ENCODE peak calls at places on chromosome 9, in four cellular contexts. F, Z, B and S are unnamed samples.

GRCh38 chr9:91427873-91428272 is 4.2 kb upstream of the NFIL3 start:
- DNase-seq in F (no peak), Z (no peak), B (no peak), S (no peak)

GRCh38 chr9:26524225-26524624 is 368.4 kb downstream of the CAAP1 start:
- DNase-seq in F (no peak), Z (no peak), B (no peak), S (no peak)

GRCh38 chr9:133160742-133161541 is 2.8 kb downstream of the GBGT1 start:
- DNase-seq in F (peak), Z (peak), B (no peak), S (peak)

GRCh38 chr9:110048976-110049698 is 158.8 kb downstream of the C9orf152 start:
- DNase-seq in F (peak), Z (no peak), B (no peak), S (peak)

GRCh38 chr9:90936380-90936779 is 134.8 kb downstream of the SYK start:
- DNase-seq in F (no peak), Z (no peak), B (no peak), S (no peak)

GRCh38 chr9:31185831-31186230 is 1198.6 kb upstream of the ACO1 start:
- DNase-seq in F (no peak), Z (no peak), B (no peak), S (no peak)

GRCh38 chr9:113705938-113706519 is 170.1 kb upstream of the ZNF618 start:
- DNase-seq in F (no peak), Z (no peak), B (no peak), S (no peak)

GRCh38 chr9:131870156-131870555 is 130.3 kb upstream of the RAPGEF1 start:
- DNase-seq in F (peak), Z (no peak), B (no peak), S (no peak)

GRCh38 chr9:99962685-99963261 is 56.3 kb downstream of the STX17 start:
- DNase-seq in F (no peak), Z (no peak), B (no peak), S (no peak)

GRCh38 chr9:20125721-20126120 is 336.9 kb upstream of the SLC24A2 start:
- DNase-seq in F (no peak), Z (no peak), B (no peak), S (no peak)

GRCh38 chr9:98064623-98065392 is 8.3 kb downstream of the NANS start:
- DNase-seq in F (no peak), Z (no peak), B (no peak), S (no peak)

GRCh38 chr9:113966394-113966793 is 90.3 kb downstream of the ZNF618 start:
- DNase-seq in F (no peak), Z (no peak), B (no peak), S (no peak)

GRCh38 chr9:111928342-111928720 is 31.7 kb downstream of the UGCG start:
- DNase-seq in F (no peak), Z (no peak), B (no peak), S (no peak)

GRCh38 chr9:127033784-127034183 is 88.7 kb downstream of the ANGPTL2 start:
- DNase-seq in F (no peak), Z (no peak), B (no peak), S (no peak)

GRCh38 chr9:88804289-88804596 is 187.0 kb upstream of the S1PR3 start:
- DNase-seq in F (no peak), Z (no peak), B (no peak), S (no peak)

GRCh38 chr9:78032599-78033457 is 1.2 kb upstream of the GNAQ start:
- DNase-seq in F (no peak), Z (no peak), B (no peak), S (no peak)

GRCh38 chr9:5552301-5552700 is 42.0 kb downstream of the PDCD1LG2 start:
- DNase-seq in F (no peak), Z (no peak), B (no peak), S (no peak)

GRCh38 chr9:5551368-5551767 is 41.0 kb downstream of the PDCD1LG2 start:
- DNase-seq in F (no peak), Z (no peak), B (no peak), S (no peak)

GRCh38 chr9:5551771-5552170 is 41.4 kb downstream of the PDCD1LG2 start:
- DNase-seq in F (no peak), Z (no peak), B (no peak), S (no peak)

GRCh38 chr9:5554254-5554653 is 43.9 kb downstream of the PDCD1LG2 start:
- DNase-seq in F (no peak), Z (no peak), B (no peak), S (no peak)

DNA sequence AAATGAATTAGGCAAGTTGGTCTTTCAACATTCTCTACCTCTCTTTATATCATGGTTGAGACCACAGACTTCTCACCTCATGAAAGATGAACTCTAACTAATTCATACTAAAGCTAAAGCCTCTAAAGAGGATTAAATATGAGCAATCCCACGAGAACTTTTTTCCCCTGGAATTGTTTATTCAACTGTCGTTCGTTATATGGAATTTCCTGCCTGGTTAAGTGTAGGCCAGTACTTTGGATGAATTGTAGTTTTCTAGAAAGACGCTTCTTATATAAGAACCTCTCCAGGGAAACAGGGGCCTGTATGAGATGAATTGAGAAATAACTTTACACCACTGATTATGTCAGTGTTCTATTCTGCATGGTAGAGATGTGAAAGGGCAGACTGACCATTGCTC is 42.9 kb downstream of the PDCD1LG2 start:
- DNase-seq in F (no peak), Z (no peak), B (no peak), S (no peak)
- H3K27ac ChIP-seq in F (peak), Z (no peak), B (no peak), S (no peak)

GRCh38 chr9:84858373-84858772 is 188.8 kb downstream of the NTRK2 start:
- DNase-seq in F (no peak), Z (no peak), B (no peak), S (no peak)

GRCh38 chr9:84860423-84861115 is 191.0 kb downstream of the NTRK2 start:
- DNase-seq in F (no peak), Z (no peak), B (no peak), S (no peak)

GRCh38 chr9:84856181-84856632 is 186.7 kb downstream of the NTRK2 start:
- DNase-seq in F (no peak), Z (no peak), B (no peak), S (no peak)

GRCh38 chr9:84852902-84853301 is 183.4 kb downstream of the NTRK2 start:
- DNase-seq in F (no peak), Z (no peak), B (no peak), S (no peak)

GRCh38 chr9:84857224-84857623 is 187.7 kb downstream of the NTRK2 start:
- DNase-seq in F (no peak), Z (no peak), B (no peak), S (no peak)
- H3K27ac ChIP-seq in F (no peak), Z (no peak), B (no peak), S (peak)

GRCh38 chr9:120928720-120929389 is 2.3 kb upstream of the TRAF1 start:
- DNase-seq in F (peak), Z (peak), B (peak), S (peak)

GRCh38 chr9:120927125-120928014 is 774 bp upstream of the TRAF1 start:
- DNase-seq in F (no peak), Z (no peak), B (no peak), S (no peak)

GRCh38 chr9:120931278-120932085 is 4.9 kb upstream of the TRAF1 start:
- DNase-seq in F (no peak), Z (peak), B (no peak), S (no peak)

GRCh38 chr9:120928015-120928719 is 1.6 kb upstream of the TRAF1 start:
- DNase-seq in F (peak), Z (peak), B (no peak), S (peak)

DNA sequence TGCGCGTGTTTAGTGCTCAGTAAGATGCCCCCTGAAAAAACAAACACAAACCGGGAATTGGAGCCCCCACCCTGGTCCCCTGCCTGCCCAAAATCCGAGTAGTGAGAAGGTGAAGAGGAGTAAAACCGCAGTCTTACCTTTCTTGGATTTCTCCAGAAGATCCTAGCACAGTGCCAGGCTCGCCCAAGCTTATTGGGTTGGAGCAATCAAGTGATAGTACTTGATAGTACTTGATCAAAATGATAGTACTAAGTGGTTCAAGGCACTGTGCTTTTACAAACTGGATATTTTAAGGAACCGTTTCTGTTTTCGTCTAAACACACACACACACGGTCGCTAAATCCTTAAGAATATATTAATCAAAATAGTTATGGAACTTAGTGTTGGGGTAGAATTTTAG is 2.8 kb upstream of the TRAF1 start:
- DNase-seq in F (no peak), Z (no peak), B (no peak), S (no peak)
- H3K27ac ChIP-seq in F (peak), Z (peak), B (peak), S (peak)

DNA sequence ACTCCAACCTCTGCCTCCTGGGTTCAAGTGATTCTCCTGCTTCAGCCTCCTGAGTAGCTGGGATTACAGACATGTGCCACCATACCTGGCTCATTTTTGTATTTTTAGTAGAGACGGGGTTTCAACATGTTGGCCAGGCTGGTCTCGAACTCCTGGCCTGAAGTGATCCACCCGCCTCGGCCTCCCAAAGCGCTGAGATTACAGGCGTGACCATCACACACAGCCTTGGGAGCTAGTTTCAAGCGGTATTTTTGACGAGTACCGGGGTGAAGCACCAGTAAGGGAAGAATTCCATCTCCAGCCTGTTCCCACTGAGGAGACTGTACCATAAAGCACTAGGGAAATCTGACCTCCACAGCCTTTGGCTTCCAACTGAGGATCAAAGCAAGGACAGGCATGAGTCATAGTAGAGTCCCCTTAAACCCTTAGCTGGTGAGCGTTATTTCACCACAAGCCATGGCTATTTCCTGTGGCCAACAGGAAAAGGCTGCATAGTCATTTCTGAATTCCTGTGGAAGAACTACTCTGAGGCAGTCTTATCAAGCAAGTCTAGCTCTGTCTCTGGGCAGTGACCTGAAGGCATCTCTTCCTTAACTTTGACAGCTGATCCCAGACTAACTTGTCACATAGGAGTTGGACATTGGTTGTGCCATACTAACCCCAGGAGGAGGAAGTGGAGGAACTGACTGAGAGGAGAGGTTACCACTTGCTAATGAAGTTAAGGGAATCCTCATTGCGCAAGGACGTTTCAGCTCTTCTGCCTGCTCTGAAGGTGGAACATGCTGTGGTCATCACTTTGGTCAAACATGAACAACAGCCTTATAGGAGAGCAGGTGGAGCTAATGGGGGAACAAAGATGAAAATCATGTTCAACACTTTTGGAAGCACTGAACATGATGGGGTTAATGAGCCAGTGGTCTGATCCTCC is 85.8 kb upstream of the DMRT1 start:
- DNase-seq in F (no peak), Z (no peak), B (no peak), S (no peak)
- H3K27ac ChIP-seq in F (no peak), Z (no peak), B (no peak), S (no peak)

GRCh38 chr9:71725590-71726338 is 42.5 kb downstream of the CEMIP2 start:
- DNase-seq in F (no peak), Z (no peak), B (no peak), S (no peak)

GRCh38 chr9:71721786-71722295 is 46.5 kb downstream of the CEMIP2 start:
- DNase-seq in F (no peak), Z (no peak), B (no peak), S (no peak)

GRCh38 chr9:71729816-71730526 is 38.3 kb downstream of the CEMIP2 start:
- DNase-seq in F (no peak), Z (no peak), B (no peak), S (no peak)

DNA sequence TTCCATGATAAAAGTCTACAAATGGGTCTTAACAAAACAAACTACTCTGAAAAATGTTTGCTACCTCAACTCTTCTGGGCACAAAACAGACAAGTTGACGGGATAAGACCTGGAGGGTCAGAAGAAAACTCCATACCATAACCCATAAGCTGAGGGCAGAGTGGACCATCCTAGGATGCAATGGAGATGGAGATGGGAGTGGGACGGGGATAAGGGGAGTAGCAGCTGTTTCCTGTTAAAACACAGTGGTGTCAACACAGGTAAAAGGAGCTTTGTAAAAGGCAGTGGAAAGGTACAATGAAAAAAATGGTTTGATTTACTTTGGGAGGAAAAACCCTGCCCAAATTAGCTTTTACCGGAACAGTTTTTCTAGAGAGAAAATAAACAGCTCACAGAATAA is 41.6 kb downstream of the CEMIP2 start:
- DNase-seq in F (no peak), Z (no peak), B (no peak), S (no peak)
- H3K27ac ChIP-seq in F (no peak), Z (no peak), B (no peak), S (no peak)

GRCh38 chr9:136906251-136906650 is 19.9 kb downstream of the TRAF2 start:
- DNase-seq in F (no peak), Z (no peak), B (no peak), S (no peak)
- H3K27ac ChIP-seq in F (no peak), Z (no peak), B (no peak), S (no peak)

DNA sequence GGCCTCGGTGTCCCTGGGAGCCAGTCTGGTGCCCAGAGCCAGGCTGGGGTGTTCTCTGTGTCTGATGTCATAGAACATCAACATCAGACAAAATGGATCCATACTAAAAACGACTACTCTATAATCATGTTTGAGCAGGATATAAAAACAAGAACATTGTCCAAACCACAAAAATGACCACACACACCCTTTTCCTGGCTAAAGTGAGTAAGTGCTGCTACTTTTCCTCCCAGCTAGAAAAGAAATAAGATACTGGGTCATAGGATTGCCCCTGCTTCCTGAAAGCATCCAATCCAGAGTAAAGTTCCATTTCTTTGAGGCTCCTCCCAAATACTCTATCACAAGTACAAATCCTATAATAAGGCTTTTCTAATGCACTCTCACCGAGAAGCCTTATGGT is 19.7 kb upstream of the TRAF1 start:
- DNase-seq in F (no peak), Z (no peak), B (no peak), S (no peak)
- H3K27ac ChIP-seq in F (no peak), Z (no peak), B (no peak), S (no peak)

DNA sequence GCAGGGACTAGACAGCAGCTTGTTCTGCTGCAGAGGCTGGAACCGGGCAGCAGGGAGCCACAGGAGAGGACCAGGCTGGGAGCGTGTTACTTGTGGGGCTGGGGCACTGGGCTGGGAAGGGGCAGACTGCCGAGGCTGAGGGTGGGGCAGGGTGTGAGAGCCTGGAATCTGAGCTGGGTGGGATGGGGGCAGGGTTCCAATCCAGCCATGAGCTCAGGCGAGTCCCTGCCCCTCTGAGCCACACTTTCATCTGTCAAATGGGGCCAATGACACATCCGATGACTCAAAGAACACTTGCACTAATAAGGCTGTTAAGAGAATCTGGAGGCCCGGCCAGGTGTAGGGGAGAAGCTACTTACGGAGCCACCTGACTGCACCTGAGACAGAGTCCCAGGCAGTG is 18.7 kb upstream of the WDR38 start:
- DNase-seq in F (no peak), Z (no peak), B (no peak), S (no peak)
- H3K27ac ChIP-seq in F (no peak), Z (no peak), B (no peak), S (no peak)